ENCODE peak calls at places on chromosomes 5 and 9, in seven cellular contexts. N is NCI-H2081, X is head of caudate nucleus, G is tibial artery, U is GM23338, L is NCI-H1436, O is fibroblast of mammary gland. I is an unnamed sample.

GRCh38 chr5:159178978-159179377 is 30.4 kb downstream of the RNF145 start:
- DNase-seq in N (no peak), X (no peak), G (no peak), U (no peak), L (no peak), O (peak), I (peak)

GRCh38 chr9:136403538-136403914 is 3.6 kb upstream of the SNAPC4 start:
- DNase-seq in N (no peak), X (no peak), G (no peak), U (no peak), L (no peak), O (no peak), I (no peak)

GRCh38 chr9:117644133-117644532 is 60.1 kb upstream of the TLR4 start:
- DNase-seq in N (no peak), X (no peak), G (no peak), U (no peak), L (no peak), O (no peak), I (no peak)

GRCh38 chr5:175285263-175285662 is 158.7 kb downstream of the DRD1 start:
- DNase-seq in N (no peak), X (no peak), G (no peak), U (no peak), L (no peak), O (peak), I (peak)

GRCh38 chr5:169576181-169576598 is 7.4 kb upstream of the SPDL1 start:
- DNase-seq in N (no peak), X (no peak), G (no peak), U (no peak), L (no peak), O (peak), I (peak)

GRCh38 chr5:94649874-94650273 is 31.4 kb downstream of the SLF1 start:
- DNase-seq in N (no peak), X (no peak), G (no peak), U (no peak), L (no peak), O (no peak), I (no peak)

GRCh38 chr9:8863064-8863463 is 1063.5 kb upstream of the DMAC1 start:
- DNase-seq in N (peak), X (no peak), G (no peak), U (no peak), L (no peak), O (no peak), I (no peak)

GRCh38 chr5:108561416-108562204 is 179.7 kb upstream of the FBXL17 start:
- DNase-seq in N (no peak), X (no peak), G (no peak), U (peak), L (no peak), O (peak), I (peak)

GRCh38 chr5:131587541-131587940 is 47.5 kb downstream of the RAPGEF6 start:
- DNase-seq in N (no peak), X (no peak), G (no peak), U (no peak), L (no peak), O (peak), I (peak)

GRCh38 chr9:16516887-16517286 is 353.6 kb downstream of the BNC2 start:
- DNase-seq in N (no peak), X (no peak), G (no peak), U (no peak), L (no peak), O (peak), I (peak)

GRCh38 chr5:10563132-10563939 is 534 bp upstream of the ANKRD33B start:
- DNase-seq in N (peak), X (no peak), G (peak), U (peak), L (no peak), O (no peak), I (peak)

GRCh38 chr5:96031811-96032261 is 70.2 kb upstream of the ELL2 start:
- DNase-seq in N (no peak), X (no peak), G (no peak), U (no peak), L (no peak), O (peak), I (peak)

GRCh38 chr5:16616536-16617271 is at the start of gene RETREG1:
- DNase-seq in N (peak), X (peak), G (peak), U (peak), L (peak), O (no peak), I (no peak)